ENCODE peak calls at places on chromosomes 5 and 9, in four cellular contexts. One of them, this sample, is unnamed.

GRCh38 chr9:35406183-35406959 is 83.5 kb upstream of the RUSC2 start:
- DNase-seq in spleen: no peak
- DNase-seq in tibial nerve: no peak
- DNase-seq in HCT116: no peak
- DNase-seq in this sample: peak

GRCh38 chr9:128899566-128900322 is 17.8 kb downstream of the LRRC8A start:
- DNase-seq in spleen: no peak
- DNase-seq in tibial nerve: no peak
- DNase-seq in HCT116: no peak
- DNase-seq in this sample: no peak

GRCh38 chr5:28014779-28015178 is 976.4 kb upstream of the CDH9 start:
- DNase-seq in tibial nerve: no peak
- DNase-seq in HCT116: peak
- DNase-seq in spleen: no peak
- DNase-seq in this sample: no peak

GRCh38 chr9:133506653-133507038 is 18.1 kb downstream of the MYMK start:
- DNase-seq in HCT116: no peak
- DNase-seq in spleen: no peak
- DNase-seq in tibial nerve: peak
- DNase-seq in this sample: peak

GRCh38 chr5:178525906-178526732 is 64.1 kb downstream of the COL23A1 start:
- DNase-seq in spleen: peak
- DNase-seq in HCT116: no peak
- DNase-seq in tibial nerve: no peak
- DNase-seq in this sample: no peak

GRCh38 chr5:28012538-28012937 is 974.2 kb upstream of the CDH9 start:
- DNase-seq in HCT116: no peak
- DNase-seq in spleen: no peak
- DNase-seq in tibial nerve: no peak
- DNase-seq in this sample: no peak

GRCh38 chr9:93699650-93700049 is 123.3 kb downstream of the PHF2 start:
- DNase-seq in tibial nerve: no peak
- DNase-seq in spleen: no peak
- DNase-seq in HCT116: no peak
- DNase-seq in this sample: no peak

GRCh38 chr5:107803728-107804127 is 133.0 kb upstream of the EFNA5 start:
- DNase-seq in HCT116: no peak
- DNase-seq in spleen: no peak
- DNase-seq in tibial nerve: no peak
- DNase-seq in this sample: no peak

GRCh38 chr5:34563269-34563668 is 92.9 kb upstream of the RAI14 start:
- DNase-seq in spleen: no peak
- DNase-seq in HCT116: no peak
- DNase-seq in tibial nerve: no peak
- DNase-seq in this sample: no peak

GRCh38 chr9:78029601-78030552 is 1.7 kb downstream of the GNAQ start:
- DNase-seq in tibial nerve: no peak
- DNase-seq in HCT116: no peak
- DNase-seq in spleen: no peak
- DNase-seq in this sample: no peak

GRCh38 chr5:6717247-6717646 is 4.0 kb downstream of the TENT4A start:
- DNase-seq in tibial nerve: no peak
- DNase-seq in HCT116: no peak
- DNase-seq in spleen: no peak
- DNase-seq in this sample: no peak

GRCh38 chr9:93657331-93658111 is 81.1 kb downstream of the PHF2 start:
- DNase-seq in tibial nerve: no peak
- DNase-seq in HCT116: no peak
- DNase-seq in spleen: peak
- DNase-seq in this sample: no peak

GRCh38 chr5:71969464-71969863 is 137.8 kb upstream of the MAP1B start:
- DNase-seq in spleen: no peak
- DNase-seq in HCT116: no peak
- DNase-seq in tibial nerve: no peak
- DNase-seq in this sample: no peak

GRCh38 chr9:114392749-114393112 is 4.9 kb upstream of the AKNA start:
- DNase-seq in HCT116: no peak
- DNase-seq in tibial nerve: no peak
- DNase-seq in spleen: no peak
- DNase-seq in this sample: peak

GRCh38 chr9:2024888-2025781 is 10.0 kb downstream of the SMARCA2 start:
- DNase-seq in HCT116: no peak
- DNase-seq in tibial nerve: no peak
- DNase-seq in spleen: no peak
- DNase-seq in this sample: no peak

GRCh38 chr9:79579624-79580023 is 7.9 kb downstream of the TLE4 start:
- DNase-seq in HCT116: no peak
- DNase-seq in tibial nerve: no peak
- DNase-seq in spleen: no peak
- DNase-seq in this sample: no peak

GRCh38 chr5:133228316-133228715 is 176.5 kb downstream of the HSPA4 start:
- DNase-seq in spleen: no peak
- DNase-seq in tibial nerve: no peak
- DNase-seq in HCT116: no peak
- DNase-seq in this sample: no peak

GRCh38 chr9:16708638-16709435 is 161.6 kb downstream of the BNC2 start:
- DNase-seq in HCT116: no peak
- DNase-seq in tibial nerve: no peak
- DNase-seq in spleen: no peak
- DNase-seq in this sample: no peak

GRCh38 chr5:138435943-138436342 is 2.9 kb upstream of the REEP2 start:
- DNase-seq in tibial nerve: no peak
- DNase-seq in spleen: no peak
- DNase-seq in HCT116: no peak
- DNase-seq in this sample: no peak

GRCh38 chr5:174935854-174936474 is 211.6 kb downstream of the MSX2 start:
- DNase-seq in tibial nerve: peak
- DNase-seq in spleen: peak
- DNase-seq in HCT116: peak
- DNase-seq in this sample: peak

GRCh38 chr9:117414906-117415583 is at the start of gene ASTN2:
- DNase-seq in spleen: no peak
- DNase-seq in tibial nerve: no peak
- DNase-seq in HCT116: no peak
- DNase-seq in this sample: no peak

GRCh38 chr5:178762391-178762790 is 31.9 kb upstream of the ZNF354A start:
- DNase-seq in spleen: no peak
- DNase-seq in HCT116: no peak
- DNase-seq in tibial nerve: no peak
- DNase-seq in this sample: no peak

GRCh38 chr9:18472915-18473314 is 1.0 kb upstream of the ADAMTSL1 start:
- DNase-seq in tibial nerve: no peak
- DNase-seq in spleen: no peak
- DNase-seq in HCT116: no peak
- DNase-seq in this sample: no peak

GRCh38 chr9:94625835-94626234 is 13.5 kb downstream of the FBP1 start:
- DNase-seq in tibial nerve: no peak
- DNase-seq in HCT116: no peak
- DNase-seq in spleen: no peak
- DNase-seq in this sample: no peak

GRCh38 chr5:36915653-36916052 is 39.1 kb downstream of the NIPBL start:
- DNase-seq in tibial nerve: no peak
- DNase-seq in HCT116: no peak
- DNase-seq in spleen: no peak
- DNase-seq in this sample: no peak

GRCh38 chr5:31365776-31366175 is 166.1 kb downstream of the DROSHA start:
- DNase-seq in spleen: no peak
- DNase-seq in HCT116: no peak
- DNase-seq in tibial nerve: no peak
- DNase-seq in this sample: no peak

GRCh38 chr5:38650540-38651275 is 94.3 kb upstream of the LIFR start:
- DNase-seq in tibial nerve: no peak
- DNase-seq in spleen: no peak
- DNase-seq in HCT116: no peak
- DNase-seq in this sample: no peak

GRCh38 chr5:26663500-26663899 is 374.9 kb downstream of the CDH9 start:
- DNase-seq in HCT116: no peak
- DNase-seq in tibial nerve: no peak
- DNase-seq in spleen: no peak
- DNase-seq in this sample: no peak

DNA sequence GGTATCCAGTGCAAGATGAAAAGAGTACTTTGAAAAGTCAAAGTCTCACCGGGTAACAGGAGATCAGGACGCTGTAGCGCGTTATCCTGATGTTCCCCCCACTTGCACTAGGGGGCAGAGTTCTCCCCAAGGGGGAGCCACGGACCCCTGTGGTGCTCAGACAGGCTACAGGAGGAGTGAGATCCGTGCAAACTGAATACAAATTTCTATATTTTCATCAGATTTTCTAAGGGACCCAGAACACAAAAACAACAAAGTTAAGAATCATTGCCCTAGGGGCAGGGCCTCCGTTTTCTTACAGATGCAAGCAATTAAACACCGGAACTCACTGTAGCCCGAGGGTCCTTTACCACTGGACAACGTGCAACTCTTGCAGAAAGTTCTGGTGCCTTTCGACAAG is 2.0 kb downstream of the MYO10 start:
- DNase-seq in tibial nerve: peak
- DNase-seq in HCT116: peak
- DNase-seq in spleen: peak
- DNase-seq in this sample: peak
- TF ChIP-seq POLR2A in tibial nerve: no peak
- TF ChIP-seq POLR2A in HCT116: no peak
- TF ChIP-seq POLR2A in spleen: no peak
- TF ChIP-seq POLR2A in this sample: no peak

GRCh38 chr9:75906531-75906930 is 16.1 kb downstream of the PCSK5 start:
- DNase-seq in HCT116: no peak
- DNase-seq in tibial nerve: no peak
- DNase-seq in spleen: no peak
- DNase-seq in this sample: no peak

GRCh38 chr9:75903785-75904360 is 13.4 kb downstream of the PCSK5 start:
- DNase-seq in HCT116: peak
- DNase-seq in spleen: no peak
- DNase-seq in tibial nerve: no peak
- DNase-seq in this sample: no peak

GRCh38 chr9:75907329-75907728 is 16.9 kb downstream of the PCSK5 start:
- DNase-seq in tibial nerve: no peak
- DNase-seq in spleen: no peak
- DNase-seq in HCT116: no peak
- DNase-seq in this sample: no peak

GRCh38 chr9:75907863-75908262 is 17.4 kb downstream of the PCSK5 start:
- DNase-seq in HCT116: no peak
- DNase-seq in spleen: no peak
- DNase-seq in tibial nerve: no peak
- DNase-seq in this sample: no peak

DNA sequence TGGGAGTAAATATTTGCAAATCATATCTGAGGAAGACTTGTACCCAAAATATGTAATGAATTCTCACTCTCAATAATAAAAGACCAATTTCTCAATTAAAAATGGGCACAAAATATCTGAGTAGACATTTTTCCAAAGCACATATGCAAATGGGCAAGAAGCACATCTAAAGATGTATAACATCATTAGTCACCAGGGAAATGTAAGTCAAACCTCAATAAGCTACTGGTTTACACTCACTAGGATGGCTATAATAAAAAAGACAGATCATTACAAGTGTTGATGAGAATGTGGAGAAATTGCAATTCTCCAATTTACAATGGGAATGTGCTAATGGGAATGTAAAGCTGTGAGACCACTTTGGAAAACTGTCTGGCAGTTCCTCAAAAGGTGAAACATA is 13.9 kb downstream of the PCSK5 start:
- DNase-seq in tibial nerve: no peak
- DNase-seq in spleen: no peak
- DNase-seq in HCT116: no peak
- DNase-seq in this sample: no peak
- TF ChIP-seq POLR2A in tibial nerve: no peak
- TF ChIP-seq POLR2A in spleen: no peak
- TF ChIP-seq POLR2A in HCT116: no peak
- TF ChIP-seq POLR2A in this sample: no peak

GRCh38 chr5:113205323-113205722 is 228.7 kb downstream of the DCP2 start:
- DNase-seq in tibial nerve: no peak
- DNase-seq in HCT116: no peak
- DNase-seq in spleen: no peak
- DNase-seq in this sample: no peak
- TF ChIP-seq POLR2A in tibial nerve: no peak
- TF ChIP-seq POLR2A in HCT116: no peak
- TF ChIP-seq POLR2A in spleen: no peak
- TF ChIP-seq POLR2A in this sample: no peak

DNA sequence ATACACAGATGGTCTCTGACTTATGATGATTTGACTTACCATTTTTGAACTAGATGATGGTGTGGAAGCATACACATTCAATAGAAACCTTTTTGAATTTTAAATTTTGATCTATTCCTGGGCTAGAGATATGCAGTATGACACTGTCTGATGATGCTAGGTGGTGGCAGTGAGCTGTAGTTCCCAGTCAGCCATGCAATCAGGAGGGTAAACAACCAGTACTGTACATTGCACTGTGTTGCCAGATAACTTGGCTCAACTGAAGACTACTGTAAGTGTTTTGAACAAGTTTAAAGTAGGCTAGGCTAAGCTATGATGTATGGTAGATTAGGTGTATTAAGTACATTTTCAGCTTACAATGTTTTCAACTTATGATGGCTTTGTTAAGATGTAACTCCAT is 859.1 kb upstream of the ARRDC3 start:
- DNase-seq in tibial nerve: no peak
- DNase-seq in spleen: no peak
- DNase-seq in HCT116: no peak
- DNase-seq in this sample: no peak
- TF ChIP-seq POLR2A in tibial nerve: no peak
- TF ChIP-seq POLR2A in spleen: no peak
- TF ChIP-seq POLR2A in HCT116: no peak
- TF ChIP-seq POLR2A in this sample: no peak

GRCh38 chr5:55600536-55601208 is 65.9 kb upstream of the PLPP1 start:
- DNase-seq in HCT116: no peak
- DNase-seq in tibial nerve: no peak
- DNase-seq in spleen: no peak
- DNase-seq in this sample: no peak

GRCh38 chr5:55600086-55600485 is 65.3 kb upstream of the PLPP1 start:
- DNase-seq in tibial nerve: no peak
- DNase-seq in spleen: no peak
- DNase-seq in HCT116: no peak
- DNase-seq in this sample: no peak

GRCh38 chr5:55603947-55604346 is 69.2 kb upstream of the PLPP1 start:
- DNase-seq in tibial nerve: no peak
- DNase-seq in spleen: no peak
- DNase-seq in HCT116: no peak
- DNase-seq in this sample: no peak

GRCh38 chr5:55599148-55600050 is 64.6 kb upstream of the PLPP1 start:
- DNase-seq in tibial nerve: no peak
- DNase-seq in HCT116: no peak
- DNase-seq in spleen: no peak
- DNase-seq in this sample: no peak

GRCh38 chr5:55601209-55601618 is 66.5 kb upstream of the PLPP1 start:
- DNase-seq in HCT116: no peak
- DNase-seq in tibial nerve: peak
- DNase-seq in spleen: no peak
- DNase-seq in this sample: peak
- TF ChIP-seq POLR2A in HCT116: no peak
- TF ChIP-seq POLR2A in tibial nerve: no peak
- TF ChIP-seq POLR2A in spleen: no peak
- TF ChIP-seq POLR2A in this sample: no peak